ENCODE peak calls at places on chromosomes 12 and 14, in four cellular contexts. G, R, A and K are unnamed samples.
A peak's percentile ranks its signal among the peaks of the same experiment; 100 is the strongest.

GRCh38 chr12:109735051-109735521 is 21.5 kb downstream of the FAM222A start:
- DNase-seq in G (no peak), R (no peak), A (no peak), K (no peak)

GRCh38 chr12:52777566-52777965 is 421 bp upstream of the KRT76 start:
- DNase-seq in R (no peak), A (no peak), G (no peak), K (no peak)

GRCh38 chr12:89135976-89136634 is 216.2 kb downstream of the DUSP6 start:
- DNase-seq in R (no peak), A (no peak), G (no peak), K (no peak)

GRCh38 chr12:121819212-121819949 is 15.6 kb downstream of the SETD1B start:
- DNase-seq in A (no peak), G (no peak), R (no peak), K (no peak)

GRCh38 chr12:21642707-21643389 is 14.8 kb downstream of the LDHB start:
- DNase-seq in A (no peak), R (no peak), G (no peak), K (no peak)

GRCh38 chr12:82357845-82358199 is 365 bp downstream of the CCDC59 start:
- DNase-seq in R (no peak), A (peak; percentile 13), G (no peak), K (no peak)

GRCh38 chr12:66497000-66497897 is 181.6 kb downstream of the GRIP1 start:
- DNase-seq in R (peak; percentile 54), G (no peak), A (no peak), K (peak; percentile 52)

GRCh38 chr14:73717998-73718741 is 4.0 kb upstream of the PNMA1 start:
- DNase-seq in G (no peak), R (no peak), A (no peak), K (no peak)

GRCh38 chr12:51953011-51953568 is 1.6 kb downstream of the ACVR1B start:
- DNase-seq in A (no peak), R (no peak), G (no peak), K (no peak)

GRCh38 chr14:55329999-55330710 is 58.9 kb downstream of the FBXO34 start:
- DNase-seq in R (no peak), G (no peak), A (no peak), K (no peak)

GRCh38 chr14:73245401-73246325 is 8.4 kb downstream of the PAPLN start:
- DNase-seq in R (no peak), A (no peak), G (no peak), K (no peak)

GRCh38 chr12:94218244-94218643 is 69.9 kb downstream of the PLXNC1 start:
- DNase-seq in A (no peak), R (no peak), G (no peak), K (no peak)

GRCh38 chr12:13156277-13156676 is 40.2 kb upstream of the EMP1 start:
- DNase-seq in G (no peak), A (no peak), R (no peak), K (no peak)

GRCh38 chr14:74404435-74404834 is 21.6 kb downstream of the SYNDIG1L start:
- DNase-seq in A (no peak), G (no peak), R (no peak), K (no peak)

GRCh38 chr14:99871771-99872170 is 78.6 kb downstream of the EML1 start:
- DNase-seq in G (no peak), R (no peak), A (no peak), K (no peak)

GRCh38 chr14:59269431-59269830 is 81.0 kb downstream of the DAAM1 start:
- DNase-seq in A (no peak), R (no peak), G (no peak), K (no peak)

GRCh38 chr14:99790978-99791376 is 2.2 kb upstream of the EML1 start:
- DNase-seq in R (no peak), G (no peak), A (no peak), K (no peak)

GRCh38 chr14:40447032-40447431 is 1014.8 kb upstream of the FBXO33 start:
- DNase-seq in R (no peak), G (no peak), A (no peak), K (no peak)

GRCh38 chr12:43957732-43958131 is 121.9 kb downstream of the TMEM117 start:
- DNase-seq in G (peak; percentile 28), R (no peak), A (peak; percentile 49), K (peak; percentile 36)

GRCh38 chr12:61523276-61523992 is 736.8 kb upstream of the USP15 start:
- DNase-seq in G (no peak), A (no peak), R (no peak), K (no peak)

GRCh38 chr12:42921741-42922511 is 332.4 kb upstream of the PRICKLE1 start:
- DNase-seq in A (no peak), R (no peak), G (no peak), K (no peak)

GRCh38 chr14:69247691-69248440 is 12.1 kb upstream of the GALNT16 start:
- DNase-seq in G (no peak), R (no peak), A (no peak), K (no peak)

GRCh38 chr14:38339704-38340103 is 83.8 kb upstream of the CLEC14A start:
- DNase-seq in R (no peak), G (no peak), A (no peak), K (no peak)

GRCh38 chr12:15550778-15551177 is 228.5 kb downstream of the PTPRO start:
- DNase-seq in R (no peak), G (no peak), A (no peak), K (no peak)

GRCh38 chr12:70664463-70664862 is 27.2 kb upstream of the PTPRB start:
- DNase-seq in G (no peak), R (no peak), A (no peak), K (no peak)

GRCh38 chr12:31482816-31483215 is 108.1 kb downstream of the DENND5B start:
- DNase-seq in G (no peak), A (no peak), R (no peak), K (no peak)

GRCh38 chr14:30553311-30553989 is 5.5 kb upstream of the G2E3 start:
- DNase-seq in R (no peak), G (no peak), A (no peak), K (no peak)

GRCh38 chr12:124110372-124110883 is 137.4 kb downstream of the ZNF664 start:
- DNase-seq in R (no peak), G (no peak), A (no peak), K (no peak)

GRCh38 chr14:72714094-72714493 is 179.8 kb downstream of the DPF3 start:
- DNase-seq in G (peak; percentile 31), R (no peak), A (no peak), K (no peak)

GRCh38 chr14:34640826-34641225 is 10.9 kb upstream of the SNX6 start:
- DNase-seq in G (no peak), A (no peak), R (no peak), K (no peak)

GRCh38 chr12:15443611-15444010 is 121.3 kb downstream of the PTPRO start:
- DNase-seq in A (no peak), G (no peak), R (no peak), K (no peak)

GRCh38 chr12:21471294-21471693 is 30.1 kb downstream of the RECQL start:
- DNase-seq in A (no peak), R (no peak), G (no peak), K (no peak)

GRCh38 chr12:89864419-89864818 is 155.8 kb upstream of the ATP2B1 start:
- DNase-seq in G (no peak), R (no peak), A (no peak), K (no peak)

GRCh38 chr12:45704968-45705367 is 24.5 kb upstream of the ARID2 start:
- DNase-seq in R (no peak), G (no peak), A (no peak), K (no peak)

GRCh38 chr14:68468437-68469207 is 324.2 kb downstream of the ZFP36L1 start:
- DNase-seq in A (no peak), G (no peak), R (no peak), K (no peak)

GRCh38 chr14:80988742-80989429 is 33.5 kb downstream of the TSHR start:
- DNase-seq in G (no peak), R (no peak), A (no peak), K (no peak)

GRCh38 chr12:97745406-97746101 is 282.9 kb downstream of the RMST start:
- DNase-seq in R (no peak), A (no peak), G (no peak), K (no peak)

GRCh38 chr12:122946690-122947271 is 19.5 kb downstream of the ABCB9 start:
- DNase-seq in G (peak; percentile 59), A (peak; percentile 85), R (no peak), K (no peak)

DNA sequence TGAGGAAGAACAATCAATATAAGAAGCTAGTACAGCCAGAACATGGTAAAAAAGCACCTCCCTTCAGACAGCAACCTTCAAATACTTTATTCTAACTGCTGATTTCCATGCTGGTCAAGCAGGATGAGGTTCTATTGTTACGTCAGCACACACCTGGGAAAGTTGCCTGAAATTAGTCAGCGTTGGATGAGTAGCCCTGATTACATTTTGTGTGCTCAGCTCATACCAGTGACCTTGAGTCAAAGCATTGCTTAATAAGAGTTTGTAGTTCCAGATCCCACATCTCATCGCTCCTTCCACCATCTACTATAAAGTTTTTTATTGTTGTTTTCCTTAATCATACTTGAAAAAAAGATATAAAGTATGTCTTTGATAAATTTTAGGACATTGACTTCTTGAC is 361.5 kb downstream of the EGLN3 start:
- DNase-seq in A (no peak), R (no peak), G (no peak), K (no peak)
- H3K9ac ChIP-seq in A (no peak overlapping the region), R (no peak overlapping the region), G (no peak overlapping the region), K (no peak overlapping the region)

GRCh38 chr12:19085090-19085489 is 44.4 kb upstream of the PLEKHA5 start:
- DNase-seq in A (no peak), R (no peak), G (no peak), K (no peak)

GRCh38 chr12:19080918-19081317 is 48.6 kb upstream of the PLEKHA5 start:
- DNase-seq in A (no peak), G (no peak), R (no peak), K (no peak)

GRCh38 chr12:19084547-19084946 is 45.0 kb upstream of the PLEKHA5 start:
- DNase-seq in R (no peak), A (no peak), G (no peak), K (no peak)

DNA sequence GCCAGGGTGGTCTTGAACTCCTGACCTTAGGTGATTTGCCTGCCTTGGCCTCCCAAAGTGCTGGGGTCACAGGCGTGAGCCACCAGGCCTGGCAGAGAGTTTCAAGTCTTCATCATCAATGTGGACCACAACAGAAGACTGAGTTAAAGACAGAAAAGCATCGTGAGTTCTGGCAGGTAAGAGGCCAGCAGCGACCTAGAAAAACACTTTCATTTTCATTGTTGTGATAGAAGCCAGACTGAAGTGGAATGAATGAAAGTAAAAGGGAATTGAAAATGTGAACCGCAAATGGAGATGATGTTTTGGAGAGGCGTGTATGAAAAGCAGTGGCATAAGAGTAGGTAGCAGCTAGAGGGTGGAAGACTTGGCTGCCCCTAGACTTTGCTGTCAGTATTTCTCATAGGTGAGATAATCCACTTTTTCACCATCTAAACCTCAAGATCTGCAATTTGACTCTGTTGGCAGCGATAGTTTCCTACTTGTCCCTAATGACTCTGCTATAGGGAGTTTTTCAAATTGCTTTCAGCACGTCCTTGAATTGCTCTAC is 47.1 kb upstream of the PLEKHA5 start:
- DNase-seq in G (no peak), R (no peak), A (no peak), K (no peak)
- TF ChIP-seq SUZ12 in G (no peak), R (no peak), A (no peak), K (no peak)

GRCh38 chr12:11555743-11556625 is 93.5 kb upstream of the ETV6 start:
- DNase-seq in G (no peak), R (no peak), A (no peak), K (no peak)
- H3K4me3 ChIP-seq in G (peak overlapping the region; percentile 15), R (no peak overlapping the region), A (no peak overlapping the region), K (no peak overlapping the region)

GRCh38 chr14:66099931-66100330 is 386.2 kb upstream of the CCDC196 start:
- DNase-seq in G (peak; percentile 15), A (no peak), R (no peak), K (no peak)
- H3K9ac ChIP-seq in G (no peak overlapping the region), A (no peak overlapping the region), R (no peak overlapping the region), K (no peak overlapping the region)